ENCODE peak calls at places on chromosomes 4 and X, in nine cellular contexts. D is stomach, L is IMR-90, B is HepG2, N is ovary, A is body of pancreas, P is Peyer's patch, F is spleen, S is endothelial cell of umbilical vein. M is an unnamed sample.
A peak's percentile ranks its signal among the peaks of the same experiment; 100 is the strongest.

GRCh38 chr4:54050214-54050904 is 14.0 kb downstream of the CHIC2 start:
- DNase-seq in D (no peak), L (peak; percentile 78), B (no peak), N (no peak), A (no peak), P (no peak), F (no peak), S (peak; percentile 47), M (no peak)

GRCh38 chr4:102399021-102399420 is 53.7 kb upstream of the SLC39A8 start:
- DNase-seq in D (no peak), L (no peak), B (no peak), N (no peak), A (no peak), P (no peak), F (no peak), S (no peak), M (no peak)

GRCh38 chrX:47956016-47956415 is 47.8 kb downstream of the ZNF182 start:
- DNase-seq in D (no peak), L (no peak), B (no peak), N (no peak), A (no peak), P (no peak), F (no peak), S (no peak), M (no peak)

GRCh38 chrX:69503835-69504625 is at the start of gene NALF2:
- DNase-seq in D (peak; percentile 58), L (peak; percentile 11), B (peak; percentile 59), N (peak; percentile 54), A (peak; percentile 69), P (no peak), F (no peak), S (peak; percentile 42), M (peak; percentile 33)

GRCh38 chr4:8838296-8838695 is 33.3 kb downstream of the HMX1 start:
- DNase-seq in D (no peak), L (no peak), B (no peak), N (no peak), A (no peak), P (no peak), F (no peak), S (no peak), M (no peak)

GRCh38 chrX:39258331-39258730 is 457.1 kb downstream of the MID1IP1 start:
- DNase-seq in D (no peak), L (no peak), B (no peak), N (no peak), A (no peak), P (no peak), F (no peak), S (no peak), M (no peak)

GRCh38 chrX:47611926-47612325 is 7.7 kb downstream of the SYN1 start:
- DNase-seq in D (no peak), L (no peak), B (no peak), N (no peak), A (no peak), P (no peak), F (no peak), S (no peak), M (no peak)

GRCh38 chr4:150231108-150231770 is 153.0 kb downstream of the DCLK2 start:
- DNase-seq in D (no peak), L (peak; percentile 82), B (no peak), N (no peak), A (no peak), P (no peak), F (no peak), S (peak; percentile 38), M (no peak)

GRCh38 chrX:45806410-45807121 is 605.9 kb upstream of the DIPK2B start:
- DNase-seq in D (no peak), L (peak; percentile 92), B (no peak), N (no peak), A (no peak), P (peak; percentile 33), F (no peak), S (peak; percentile 71), M (no peak)

GRCh38 chr4:106365613-106366012 is 3.0 kb downstream of the GIMD1 start:
- DNase-seq in D (no peak), L (peak; percentile 95), B (peak; percentile 89), N (no peak), A (no peak), P (no peak), F (no peak), S (peak; percentile 91), M (no peak)

GRCh38 chr4:20487446-20487845 is 212.8 kb upstream of the PACRGL start:
- DNase-seq in D (no peak), L (no peak), B (no peak), N (no peak), A (no peak), P (no peak), F (no peak), S (no peak), M (no peak)

GRCh38 chrX:102966701-102967100 is 29.6 kb downstream of the RAB40AL start:
- DNase-seq in D (no peak), L (peak; percentile 29), B (no peak), N (no peak), A (no peak), P (no peak), F (no peak), S (no peak), M (no peak)

GRCh38 chr4:153257966-153258365 is 53.7 kb downstream of the TRIM2 start:
- DNase-seq in D (no peak), L (no peak), B (no peak), N (no peak), A (no peak), P (no peak), F (no peak), S (no peak), M (no peak)

GRCh38 chr4:72110886-72111285 is 79.1 kb downstream of the NPFFR2 start:
- DNase-seq in D (no peak), L (no peak), B (no peak), N (no peak), A (no peak), P (no peak), F (no peak), S (no peak), M (no peak)

GRCh38 chrX:124215786-124216185 is 116.7 kb upstream of the TEX13D start:
- DNase-seq in D (no peak), L (no peak), B (no peak), N (no peak), A (no peak), P (no peak), F (no peak), S (no peak), M (no peak)

GRCh38 chrX:30060718-30061117 is 154.6 kb upstream of the MAGEB2 start:
- DNase-seq in D (no peak), L (peak; percentile 21), B (no peak), N (no peak), A (no peak), P (no peak), F (no peak), S (peak; percentile 19), M (peak; percentile 4)

GRCh38 chr4:129093173-129093974 is at the start of gene SCLT1:
- DNase-seq in D (peak; percentile 100), L (peak; percentile 99), B (peak; percentile 92), N (peak; percentile 97), A (peak; percentile 100), P (peak; percentile 97), F (peak; percentile 100), S (peak; percentile 99), M (peak; percentile 99)

GRCh38 chr4:7557447-7557846 is 122.7 kb upstream of the PSAPL1 start:
- DNase-seq in D (no peak), L (peak; percentile 82), B (peak; percentile 21), N (no peak), A (no peak), P (no peak), F (no peak), S (no peak), M (no peak)

DNA sequence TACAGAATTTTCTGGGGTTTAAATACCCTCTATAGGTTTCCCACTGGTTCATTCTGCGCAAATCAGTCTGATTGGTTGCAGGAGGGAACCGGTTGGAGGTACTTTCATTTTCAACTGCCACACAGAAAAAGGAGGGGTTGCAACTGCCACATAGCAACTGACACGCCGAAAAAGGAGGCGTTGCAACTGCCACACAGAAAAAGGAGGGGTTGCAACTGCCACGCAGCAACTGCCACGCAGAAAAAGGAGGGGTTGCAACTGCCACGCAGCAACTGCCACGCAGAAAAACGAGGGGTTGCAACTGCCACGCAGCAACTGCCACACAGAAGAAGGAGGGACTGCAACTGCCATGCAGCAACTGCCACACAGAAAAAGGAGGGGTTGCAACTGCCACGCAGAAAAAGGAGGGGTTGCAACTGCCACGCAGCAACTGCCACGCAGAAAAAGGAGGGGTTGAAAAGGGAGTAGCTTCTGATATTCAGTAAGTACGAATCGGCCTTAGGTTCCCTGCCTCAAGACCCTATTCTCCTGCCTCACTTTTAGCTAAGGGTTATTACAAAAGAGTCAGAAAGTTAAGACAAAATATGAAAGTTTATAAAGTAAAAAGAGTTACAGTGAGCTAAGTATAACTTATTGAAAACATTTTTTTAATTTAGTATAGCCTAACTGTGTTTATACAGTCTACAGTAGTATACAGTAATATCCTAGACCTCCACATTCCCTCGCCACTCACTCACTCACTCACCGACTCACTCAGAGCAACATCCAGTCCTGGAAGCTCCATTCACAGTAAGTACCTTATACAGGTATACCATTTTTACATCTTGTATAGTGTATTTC is 431.8 kb downstream of the KCTD8 start:
- DNase-seq in D (no peak), L (peak; percentile 23), B (peak; percentile 42), N (no peak), A (no peak), P (no peak), F (no peak), S (no peak), M (no peak)
- TF ChIP-seq POLR2A in D (no peak), L (no peak), B (no peak), N (no peak), A (no peak), P (no peak), F (no peak), S (no peak), M (no peak)

DNA sequence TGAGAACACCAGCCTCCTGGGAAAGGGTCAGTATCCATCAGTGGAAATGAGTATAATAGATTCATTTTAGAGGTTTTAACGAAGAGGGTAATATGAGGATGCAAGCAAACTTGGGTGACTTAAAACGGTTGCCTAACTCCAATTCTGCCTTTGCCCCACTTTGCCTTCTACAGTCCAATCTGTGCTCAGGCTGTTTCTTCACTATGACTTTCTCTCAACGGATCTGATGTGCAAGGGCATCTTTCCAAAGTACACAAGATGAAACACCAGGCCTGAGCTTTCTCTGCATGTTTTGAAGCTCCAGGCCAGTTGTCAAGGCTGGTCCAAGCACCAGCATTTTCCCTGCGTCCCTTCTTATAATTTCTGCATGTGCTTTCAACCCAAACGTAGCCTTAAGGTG is 68.0 kb upstream of the TMEM164 start:
- DNase-seq in D (no peak), L (peak; percentile 11), B (no peak), N (no peak), A (no peak), P (no peak), F (no peak), S (no peak), M (no peak)
- H3K27me3 ChIP-seq in D (peaks cover 6% of the 10 kb centered on the region), L (peaks cover 12% of the 10 kb centered on the region), B (no peaks in the 10 kb centered on the region), N (no peaks in the 10 kb centered on the region), A (no peaks in the 10 kb centered on the region), P (no peaks in the 10 kb centered on the region), F (no peaks in the 10 kb centered on the region), S (no peaks in the 10 kb centered on the region), M (no peaks in the 10 kb centered on the region)

GRCh38 chr4:176319237-176319703 is 496 bp upstream of the SPCS3 start:
- DNase-seq in D (no peak), L (no peak), B (no peak), N (no peak), A (no peak), P (no peak), F (no peak), S (no peak), M (no peak)
- TF ChIP-seq POLR2A in D (no peak), L (no peak), B (no peak), N (no peak), A (no peak), P (no peak), F (no peak), S (no peak), M (no peak)

GRCh38 chrX:15873566-15873965 is 19.0 kb upstream of the AP1S2 start:
- DNase-seq in D (no peak), L (peak; percentile 6), B (no peak), N (no peak), A (no peak), P (no peak), F (no peak), S (no peak), M (no peak)
- H3K27me3 ChIP-seq in D (peaks cover 10% of the 10 kb centered on the region), L (peaks cover 6% of the 10 kb centered on the region), B (no peaks in the 10 kb centered on the region), N (no peaks in the 10 kb centered on the region), A (no peaks in the 10 kb centered on the region), P (no peaks in the 10 kb centered on the region), F (no peaks in the 10 kb centered on the region), S (no peaks in the 10 kb centered on the region), M (no peaks in the 10 kb centered on the region)

M was measured in prostate gland.